ENCODE peak calls at places on chromosomes 3 and 15, in nine cellular contexts. F, X, K, J, G, O, P, V and L are unnamed samples.

GRCh38 chr3:14290631-14291385 is 111.6 kb upstream of the SLC6A6 start:
- DNase-seq in F (no peak), X (no peak), K (no peak), J (no peak), G (no peak), O (no peak), P (peak), V (no peak), L (no peak)

GRCh38 chr3:52153389-52154096 is 680 bp downstream of the POC1A start:
- DNase-seq in F (peak), X (no peak), K (peak), J (no peak), G (peak), O (peak), P (peak), V (no peak), L (no peak)

GRCh38 chr3:52471371-52472238 is 16.2 kb downstream of the NISCH start:
- DNase-seq in F (peak), X (no peak), K (no peak), J (no peak), G (peak), O (no peak), P (no peak), V (no peak), L (no peak)

GRCh38 chr3:191922570-191922969 is 461.6 kb downstream of the PYDC2 start:
- DNase-seq in F (no peak), X (no peak), K (no peak), J (no peak), G (no peak), O (no peak), P (no peak), V (no peak), L (no peak)

GRCh38 chr3:141450727-141451378 is 36.0 kb upstream of the RASA2 start:
- DNase-seq in F (no peak), X (no peak), K (no peak), J (no peak), G (no peak), O (no peak), P (no peak), V (no peak), L (no peak)

GRCh38 chr3:134282659-134283047 is 32.0 kb upstream of the RYK start:
- DNase-seq in F (no peak), X (no peak), K (no peak), J (no peak), G (no peak), O (no peak), P (no peak), V (no peak), L (no peak)

GRCh38 chr3:123833398-123833785 is 50.7 kb downstream of the MYLK start:
- DNase-seq in F (no peak), X (no peak), K (no peak), J (no peak), G (peak), O (no peak), P (no peak), V (no peak), L (no peak)

GRCh38 chr15:81312790-81313543 is 11.0 kb downstream of the STARD5 start:
- DNase-seq in F (peak), X (no peak), K (no peak), J (peak), G (peak), O (no peak), P (peak), V (peak), L (no peak)

GRCh38 chr3:4231041-4231440 is 72.1 kb upstream of the SETMAR start:
- DNase-seq in F (no peak), X (no peak), K (no peak), J (no peak), G (no peak), O (no peak), P (no peak), V (no peak), L (no peak)

GRCh38 chr3:133159498-133160475 is 121.6 kb downstream of the TMEM108 start:
- DNase-seq in F (no peak), X (no peak), K (no peak), J (no peak), G (no peak), O (no peak), P (no peak), V (no peak), L (no peak)

GRCh38 chr3:159532577-159532976 is 456.1 kb upstream of the IL12A start:
- DNase-seq in F (no peak), X (no peak), K (no peak), J (no peak), G (no peak), O (no peak), P (no peak), V (no peak), L (no peak)

GRCh38 chr15:47861186-47861585 is 143.9 kb downstream of the SEMA6D start:
- DNase-seq in F (no peak), X (no peak), K (no peak), J (no peak), G (no peak), O (no peak), P (no peak), V (no peak), L (no peak)

GRCh38 chr3:161096771-161097367 is 8.3 kb downstream of the B3GALNT1 start:
- DNase-seq in F (no peak), X (no peak), K (no peak), J (no peak), G (peak), O (peak), P (no peak), V (no peak), L (no peak)

GRCh38 chr3:153783106-153783505 is 338.1 kb upstream of the ARHGEF26 start:
- DNase-seq in F (no peak), X (no peak), K (no peak), J (no peak), G (no peak), O (no peak), P (no peak), V (no peak), L (no peak)

GRCh38 chr3:114376516-114376915 is 82.7 kb downstream of the TIGIT start:
- DNase-seq in F (no peak), X (no peak), K (no peak), J (no peak), G (no peak), O (peak), P (no peak), V (no peak), L (no peak)

GRCh38 chr15:74307827-74308642 is 59.4 kb downstream of the CYP11A1 start:
- DNase-seq in F (peak), X (no peak), K (no peak), J (no peak), G (peak), O (peak), P (peak), V (peak), L (no peak)

GRCh38 chr3:142429582-142429981 is 18.3 kb downstream of the XRN1 start:
- DNase-seq in F (no peak), X (no peak), K (no peak), J (no peak), G (no peak), O (no peak), P (no peak), V (no peak), L (no peak)